ENCODE peak calls at places on chromosomes 16 and 17, in ten cellular contexts. Y, L, Q, X, D, G, I, O, R and Z are unnamed samples.

GRCh38 chr17:32370426-32370825 is 20.5 kb downstream of the ZNF207 start:
- DNase-seq in X (no peak), Y (no peak), R (no peak), G (no peak), D (no peak), I (no peak), L (no peak), Q (no peak), O (no peak), Z (no peak)

GRCh38 chr16:3022208-3022696 is 1.5 kb downstream of the HCFC1R1 start:
- DNase-seq in L (no peak), D (peak), R (peak), I (peak), G (peak), O (no peak), X (peak), Y (no peak), Q (peak), Z (no peak)

GRCh38 chr16:87439926-87440325 is 47.8 kb downstream of the MAP1LC3B start:
- DNase-seq in I (no peak), X (no peak), D (no peak), Q (no peak), L (no peak), O (no peak), Y (no peak), R (no peak), G (no peak), Z (no peak)

GRCh38 chr17:56222255-56222654 is 69.0 kb downstream of the ANKFN1 start:
- DNase-seq in Q (no peak), G (peak), O (no peak), X (no peak), R (no peak), D (no peak), I (no peak), L (no peak), Y (no peak), Z (no peak)

GRCh38 chr17:31857920-31858646 is 961 bp downstream of the COPRS start:
- DNase-seq in I (no peak), R (no peak), L (no peak), O (no peak), X (no peak), Y (no peak), Q (no peak), D (no peak), G (no peak), Z (no peak)

GRCh38 chr17:3036800-3037199 is 26.6 kb downstream of the OR1D5 start:
- DNase-seq in O (no peak), L (no peak), D (no peak), X (no peak), Y (no peak), G (no peak), Q (no peak), R (peak), I (no peak), Z (no peak)

GRCh38 chr17:61139219-61139618 is 260.4 kb upstream of the TBX2 start:
- DNase-seq in L (no peak), Y (peak), R (peak), D (no peak), X (peak), G (peak), O (peak), I (no peak), Q (peak), Z (peak)

GRCh38 chr17:4717791-4718190 is 7.4 kb downstream of the ARRB2 start:
- DNase-seq in X (no peak), I (peak), R (peak), D (no peak), O (no peak), L (no peak), G (peak), Y (no peak), Q (no peak), Z (no peak)

GRCh38 chr17:61251939-61252865 is 147.4 kb upstream of the TBX2 start:
- DNase-seq in D (no peak), L (no peak), Y (no peak), O (no peak), G (peak), I (peak), R (peak), X (peak), Q (peak), Z (no peak)

GRCh38 chr17:63775420-63775819 is 1.4 kb downstream of the DDX42 start:
- DNase-seq in L (no peak), Q (no peak), R (no peak), Y (no peak), X (no peak), G (no peak), I (no peak), O (no peak), D (no peak), Z (no peak)

GRCh38 chr16:78689031-78689430 is 589.6 kb downstream of the WWOX start:
- DNase-seq in I (no peak), X (no peak), L (no peak), Y (no peak), Q (no peak), O (no peak), G (no peak), R (no peak), D (no peak), Z (no peak)

GRCh38 chr17:28889996-28890395 is 7.5 kb downstream of the FLOT2 start:
- DNase-seq in X (no peak), G (peak), I (no peak), D (no peak), Y (no peak), R (no peak), Q (no peak), O (no peak), L (no peak), Z (no peak)

GRCh38 chr16:59048876-59049275 is 314.8 kb upstream of the GOT2 start:
- DNase-seq in D (no peak), G (no peak), Q (no peak), O (no peak), L (no peak), I (no peak), R (no peak), Y (no peak), X (no peak), Z (no peak)

GRCh38 chr17:4530799-4531730 is 24.1 kb downstream of the MYBBP1A start:
- DNase-seq in I (peak), D (no peak), Q (no peak), Y (no peak), X (no peak), O (no peak), R (no peak), G (no peak), L (no peak), Z (no peak)

GRCh38 chr17:77842148-77842905 is 116.2 kb upstream of the TNRC6C start:
- DNase-seq in G (no peak), Q (peak), Y (no peak), D (no peak), X (no peak), O (no peak), L (no peak), I (no peak), R (peak), Z (no peak)

GRCh38 chr17:79075861-79076406 is 1.3 kb downstream of the ENGASE start:
- DNase-seq in X (no peak), I (no peak), R (peak), G (no peak), Q (no peak), L (no peak), Y (no peak), O (no peak), D (no peak), Z (no peak)

DNA sequence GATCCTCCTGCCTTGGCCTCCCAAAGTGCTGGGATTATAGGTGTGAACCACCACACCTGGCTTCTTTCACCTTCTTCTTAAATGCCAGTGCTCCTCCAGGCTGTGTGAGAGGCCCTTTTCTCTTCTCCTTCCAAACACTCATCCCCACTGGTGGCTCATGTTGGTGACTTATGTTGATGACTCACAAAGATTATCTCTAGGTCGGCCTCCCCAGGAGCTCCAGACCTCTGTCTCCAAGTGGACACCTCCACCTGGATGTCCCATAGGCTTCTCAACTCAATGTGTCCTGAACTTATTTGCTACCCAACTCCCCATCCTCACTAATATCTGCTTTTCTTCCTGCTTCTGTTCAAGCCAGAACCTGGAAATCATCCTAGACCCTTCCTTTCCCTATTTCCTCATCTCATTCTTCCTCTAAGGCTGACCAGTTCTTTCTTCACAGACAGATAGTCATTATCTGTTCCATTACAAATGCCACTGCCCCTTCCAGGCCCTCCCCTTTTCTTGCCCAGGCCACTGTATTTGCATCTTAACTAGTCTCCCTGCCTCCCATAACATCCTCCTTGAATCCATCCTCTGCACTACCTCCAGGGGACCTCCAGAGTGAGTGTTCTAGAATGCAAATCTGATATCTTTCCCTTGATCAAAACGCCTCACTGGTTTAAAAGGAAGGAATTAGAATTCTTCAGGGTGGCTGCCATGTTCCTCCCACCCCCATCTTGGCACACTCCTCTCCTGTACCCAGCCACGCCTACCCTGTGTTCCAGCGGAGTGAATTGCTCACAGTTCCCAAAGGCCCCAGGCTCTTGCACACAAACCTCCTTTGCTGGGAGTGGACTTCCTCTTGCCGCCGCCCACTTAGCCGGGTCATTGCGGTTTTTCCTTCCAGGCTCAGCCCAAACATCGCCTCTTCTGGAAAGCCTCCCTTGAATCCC is 34.8 kb upstream of the FBXO47 start:
- DNase-seq in L (no peak), G (peak), Q (peak), D (peak), R (peak), Y (no peak), O (no peak), I (no peak), X (peak), Z (no peak)
- TF ChIP-seq POLR2AphosphoS5 in L (peak), G (no peak), Q (no peak), D (no peak), R (peak), Y (no peak), O (no peak), I (no peak), X (no peak), Z (no peak)

DNA sequence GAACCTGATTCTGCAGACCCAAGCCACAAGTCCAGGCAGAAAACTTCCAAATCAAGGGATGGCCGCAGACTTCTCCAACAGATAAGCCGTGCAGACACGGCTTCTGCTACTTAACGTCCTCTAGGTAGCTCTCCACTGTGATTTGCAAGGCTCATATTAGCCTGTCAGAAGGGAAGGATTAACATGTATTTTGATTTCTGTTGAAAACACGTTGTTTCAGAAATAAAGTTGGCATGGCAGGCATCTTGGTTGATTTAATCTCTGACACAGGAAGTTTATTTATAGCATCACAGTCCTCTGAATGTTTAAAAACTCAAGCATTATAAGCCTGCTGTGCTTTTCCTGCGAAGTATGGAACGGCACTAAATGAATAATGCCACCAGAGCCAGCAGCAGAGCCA is 166.8 kb upstream of the TOX3 start:
- DNase-seq in X (no peak), Q (no peak), Y (no peak), G (no peak), D (no peak), L (no peak), I (no peak), R (no peak), O (no peak), Z (no peak)
- TF ChIP-seq POLR2AphosphoS5 in X (no peak), Q (no peak), Y (no peak), G (no peak), D (no peak), L (no peak), I (no peak), R (no peak), O (no peak), Z (no peak)

GRCh38 chr16:70630960-70631745 is 15.2 kb upstream of the IL34 start:
- DNase-seq in R (no peak), O (no peak), G (no peak), D (no peak), X (no peak), I (no peak), Q (no peak), Y (no peak), L (no peak), Z (no peak)
- TF ChIP-seq POLR2AphosphoS5 in R (no peak), O (no peak), G (no peak), D (no peak), X (no peak), I (no peak), Q (no peak), Y (no peak), L (no peak), Z (no peak)

GRCh38 chr17:49730078-49730786 is 22.5 kb upstream of the SLC35B1 start:
- DNase-seq in X (peak), L (no peak), I (no peak), R (no peak), Y (no peak), Q (peak), G (no peak), D (no peak), O (no peak), Z (no peak)
- TF ChIP-seq POLR2AphosphoS5 in X (peak), L (peak), I (no peak), R (peak), Y (no peak), Q (peak), G (no peak), D (no peak), O (no peak), Z (no peak)

DNA sequence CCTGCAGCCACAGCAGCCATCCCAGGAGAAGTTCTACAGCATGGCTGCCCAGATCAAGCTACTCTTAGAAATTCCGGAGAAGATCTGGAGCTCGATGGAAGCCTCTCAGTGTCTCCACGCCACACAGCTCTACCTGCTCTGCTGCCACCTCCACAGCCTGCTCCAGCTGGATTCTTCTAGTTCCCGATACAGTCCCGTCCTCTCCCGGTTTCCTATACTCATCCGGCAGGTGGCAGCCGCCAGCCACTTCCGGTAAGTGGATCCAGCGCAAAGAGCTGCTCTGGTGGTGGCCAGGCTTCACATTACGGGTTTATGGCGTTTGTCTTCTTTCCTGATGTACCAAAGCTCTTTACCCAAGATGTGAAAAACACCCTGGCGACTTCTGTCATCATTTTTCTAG is 3.6 kb downstream of the COG1 start:
- DNase-seq in Q (peak), I (peak), L (no peak), Y (no peak), X (peak), D (no peak), G (no peak), R (no peak), O (no peak), Z (no peak)
- TF ChIP-seq POLR2AphosphoS5 in Q (no peak), I (no peak), L (no peak), Y (no peak), X (no peak), D (no peak), G (no peak), R (no peak), O (no peak), Z (no peak)

DNA sequence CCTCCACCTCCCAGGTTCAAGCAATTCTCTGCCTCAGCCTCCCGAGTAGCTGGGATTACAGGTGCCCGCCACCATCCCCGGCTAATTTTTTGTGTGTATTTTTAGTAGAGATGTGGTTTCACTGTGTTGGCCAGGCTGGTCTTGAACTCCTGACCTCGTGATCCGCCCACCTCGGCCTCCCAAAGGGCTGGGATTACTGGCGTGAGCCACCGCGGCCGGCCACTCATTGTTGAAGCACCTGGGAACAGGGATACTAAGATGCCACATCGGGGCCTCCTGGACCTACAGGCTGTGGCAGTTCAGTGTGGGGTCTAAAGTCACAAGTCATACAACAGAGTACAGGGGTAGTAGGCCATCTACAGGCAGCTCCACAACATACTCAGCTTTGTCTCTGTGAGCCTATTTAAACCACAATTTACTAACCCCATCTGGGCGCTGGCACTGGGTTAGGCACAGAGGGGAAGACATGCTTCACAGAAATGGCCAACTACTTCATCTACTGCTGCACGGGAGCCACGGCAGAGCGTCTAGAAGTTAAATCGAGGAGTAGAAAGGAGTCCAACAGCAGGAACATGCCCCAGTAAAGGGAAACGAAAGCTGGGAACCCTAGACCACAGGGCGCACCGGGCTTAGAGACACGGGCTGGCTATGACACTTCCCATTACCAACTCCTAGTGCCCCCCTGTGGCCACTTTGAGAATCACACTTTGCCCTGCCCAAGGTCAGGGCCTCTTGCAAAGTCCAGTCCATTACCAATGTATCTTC is 4.3 kb downstream of the VAMP2 start:
- DNase-seq in Y (no peak), X (peak), D (peak), R (peak), G (peak), L (no peak), I (peak), O (peak), Q (peak), Z (peak)
- TF ChIP-seq POLR2AphosphoS5 in Y (peak), X (peak), D (no peak), R (peak), G (no peak), L (peak), I (peak), O (no peak), Q (peak), Z (no peak)

GRCh38 chr16:81238296-81239011 is at the start of gene BCO1:
- DNase-seq in I (no peak), O (no peak), R (peak), X (peak), Y (no peak), Q (peak), D (no peak), L (no peak), G (no peak), Z (no peak)
- TF ChIP-seq POLR2AphosphoS5 in I (no peak), O (no peak), R (no peak), X (no peak), Y (no peak), Q (no peak), D (no peak), L (no peak), G (no peak), Z (no peak)